ENCODE peak calls at places on chromosomes 2 and 18, in seven cellular contexts. U, O, A, J, N, D and K are unnamed samples.

GRCh38 chr2:79824086-79824786 is 311.4 kb downstream of the CTNNA2 start:
- DNase-seq in U (no peak), O (no peak), A (no peak), J (no peak), N (no peak), D (no peak), K (no peak)

GRCh38 chr2:226877491-226877890 is 41.6 kb downstream of the RHBDD1 start:
- DNase-seq in U (no peak), O (no peak), A (no peak), J (no peak), N (no peak), D (no peak), K (no peak)

GRCh38 chr2:180133736-180134135 is 126.6 kb upstream of the CWC22 start:
- DNase-seq in U (no peak), O (no peak), A (no peak), J (no peak), N (no peak), D (peak), K (no peak)

GRCh38 chr2:175167076-175167791 is 769 bp downstream of the ATF2 start:
- DNase-seq in U (peak), O (peak), A (no peak), J (no peak), N (no peak), D (peak), K (peak)

GRCh38 chr2:158618859-158619490 is 162.2 kb downstream of the PKP4 start:
- DNase-seq in U (no peak), O (no peak), A (no peak), J (no peak), N (no peak), D (no peak), K (no peak)

GRCh38 chr2:186098821-186099220 is 360.2 kb downstream of the FSIP2 start:
- DNase-seq in U (no peak), O (no peak), A (no peak), J (no peak), N (no peak), D (no peak), K (no peak)

GRCh38 chr18:57755473-57756067 is 47.5 kb downstream of the ATP8B1 start:
- DNase-seq in U (no peak), O (no peak), A (no peak), J (no peak), N (no peak), D (no peak), K (no peak)

GRCh38 chr2:152558174-152559091 is 158.8 kb downstream of the PRPF40A start:
- DNase-seq in U (no peak), O (no peak), A (no peak), J (no peak), N (no peak), D (no peak), K (no peak)

GRCh38 chr2:143939976-143940375 is 579.9 kb downstream of the ZEB2 start:
- DNase-seq in U (no peak), O (no peak), A (peak), J (no peak), N (no peak), D (no peak), K (no peak)

GRCh38 chr18:58942486-58942885 is 77.8 kb downstream of the ZNF532 start:
- DNase-seq in U (no peak), O (no peak), A (no peak), J (no peak), N (no peak), D (peak), K (no peak)
- H3K27ac ChIP-seq in U (peak), O (no peak), A (no peak), J (peak), N (no peak), D (peak), K (no peak)

GRCh38 chr2:167981945-167982344 is 265.4 kb downstream of the STK39 start:
- DNase-seq in U (no peak), O (no peak), A (no peak), J (no peak), N (no peak), D (no peak), K (no peak)

GRCh38 chr2:167986223-167986622 is 261.2 kb downstream of the STK39 start:
- DNase-seq in U (no peak), O (no peak), A (no peak), J (no peak), N (no peak), D (no peak), K (no peak)

GRCh38 chr2:167980436-167980835 is 267.0 kb downstream of the STK39 start:
- DNase-seq in U (no peak), O (no peak), A (no peak), J (no peak), N (no peak), D (no peak), K (no peak)
- H3K27ac ChIP-seq in U (no peak), O (no peak), A (no peak), J (no peak), N (no peak), D (no peak), K (no peak)

DNA sequence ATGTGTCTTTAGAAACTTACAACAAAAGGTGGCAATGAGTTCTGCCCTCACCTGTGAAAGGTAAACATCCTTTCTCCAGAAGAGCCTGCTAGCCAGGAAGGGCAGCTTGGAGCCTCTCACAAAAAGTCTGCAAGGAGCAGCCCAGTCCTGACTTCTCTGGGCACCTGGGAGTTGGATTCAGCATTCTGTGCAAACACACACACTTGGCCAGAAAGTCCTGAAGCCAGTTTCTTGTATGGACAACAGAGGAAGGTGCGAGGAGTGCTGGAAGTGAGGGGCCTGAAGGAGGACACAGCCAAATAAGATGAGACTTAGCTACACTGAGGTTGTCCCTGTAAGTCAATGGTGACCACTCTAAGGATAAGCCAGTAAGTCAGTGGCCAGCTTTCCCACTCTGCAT is 52.4 kb upstream of the SLC1A4 start:
- DNase-seq in U (no peak), O (no peak), A (no peak), J (no peak), N (no peak), D (no peak), K (no peak)
- H3K27ac ChIP-seq in U (no peak), O (no peak), A (no peak), J (no peak), N (no peak), D (no peak), K (no peak)

DNA sequence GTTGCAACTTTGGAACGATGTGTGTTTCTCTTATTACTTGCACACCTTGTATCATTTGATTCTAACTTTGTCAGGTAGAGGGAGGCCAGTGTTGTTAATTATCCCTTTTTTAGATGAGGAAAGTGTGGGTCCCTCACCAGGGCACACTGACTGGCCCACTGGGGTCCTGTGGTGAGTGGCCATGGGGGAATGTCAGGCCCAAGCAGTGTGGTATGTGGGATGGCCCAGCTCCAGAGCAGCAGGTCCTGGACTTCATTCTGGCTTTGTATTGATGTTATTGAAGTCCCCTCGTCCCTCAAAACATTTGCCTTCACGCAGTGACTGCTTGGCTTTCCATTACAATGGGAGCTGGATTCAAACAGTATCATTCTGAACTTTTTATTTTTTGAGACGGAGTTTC is 11.7 kb downstream of the NCK2 start:
- DNase-seq in U (no peak), O (no peak), A (no peak), J (no peak), N (no peak), D (no peak), K (no peak)
- H3K27ac ChIP-seq in U (peak), O (no peak), A (no peak), J (no peak), N (peak), D (no peak), K (peak)

GRCh38 chr18:79438089-79438488 is 42.4 kb downstream of the NFATC1 start:
- DNase-seq in U (no peak), O (no peak), A (no peak), J (no peak), N (no peak), D (no peak), K (no peak)
- H3K27ac ChIP-seq in U (no peak), O (no peak), A (no peak), J (peak), N (no peak), D (no peak), K (no peak)

GRCh38 chr2:47225061-47225783 is 70.1 kb upstream of the STPG4 start:
- DNase-seq in U (peak), O (no peak), A (no peak), J (no peak), N (no peak), D (peak), K (no peak)
- H3K27ac ChIP-seq in U (peak), O (no peak), A (no peak), J (no peak), N (no peak), D (peak), K (no peak)

GRCh38 chr2:229586746-229587705 is 127.3 kb downstream of the DNER start:
- DNase-seq in U (peak), O (peak), A (peak), J (peak), N (peak), D (peak), K (no peak)
- H3K27ac ChIP-seq in U (no peak), O (no peak), A (no peak), J (peak), N (no peak), D (peak), K (no peak)